ENCODE peak calls at places on chromosomes 5 and 9, in five cellular contexts. P is NCI-H345; I is osteocyte; E is T-helper 2 cell; R is activated CD4-positive, alpha-beta T cell treated with anti-CD3 and anti-CD28 coated beads for 4 hours. O is an unnamed sample.

GRCh38 chr5:132437604-132438275 is 52.8 kb downstream of the IRF1 start:
- DNase-seq in P (no peak), I (peak), E (no peak), R (peak), O (peak)

GRCh38 chr5:56262269-56262668 is 29.1 kb upstream of the ANKRD55 start:
- DNase-seq in P (no peak), I (no peak), E (no peak), R (no peak), O (no peak)

GRCh38 chr5:6522337-6522736 is 73.7 kb downstream of the UBE2QL1 start:
- DNase-seq in P (no peak), I (no peak), E (no peak), R (no peak), O (no peak)

GRCh38 chr5:159787837-159788236 is 128.4 kb upstream of the ADRA1B start:
- DNase-seq in P (no peak), I (no peak), E (no peak), R (no peak), O (no peak)

GRCh38 chr9:93666279-93666784 is 89.9 kb downstream of the PHF2 start:
- DNase-seq in P (no peak), I (peak), E (no peak), R (no peak), O (no peak)

GRCh38 chr5:53430618-53431252 is 49.7 kb upstream of the FST start:
- DNase-seq in P (no peak), I (no peak), E (no peak), R (no peak), O (no peak)

GRCh38 chr9:129320575-129321311 is 142.7 kb upstream of the IER5L start:
- DNase-seq in P (no peak), I (no peak), E (no peak), R (peak), O (peak)

GRCh38 chr5:159051431-159052281 is 48.1 kb downstream of the EBF1 start:
- DNase-seq in P (no peak), I (no peak), E (no peak), R (peak), O (no peak)